ENCODE peak calls at places on chromosomes 3 and 15, in six cellular contexts. S is lower lobe of right lung, H is PC-9, P is fibroblast of lung, L is psoas muscle, V is tibial nerve. W is an unnamed sample.

GRCh38 chr15:78353093-78353492 is 12.9 kb downstream of the CRABP1 start:
- DNase-seq in L (no peak), V (no peak), S (no peak), H (no peak), P (no peak), W (no peak)

GRCh38 chr15:20659265-20659664 is 117.7 kb upstream of the GOLGA6L6 start:
- DNase-seq in L (peak), V (no peak), H (no peak), S (no peak), P (no peak), W (no peak)

GRCh38 chr3:38580450-38581382 is 68.8 kb downstream of the SCN5A start:
- DNase-seq in P (no peak), L (no peak), V (no peak), H (no peak), S (peak), W (no peak)

GRCh38 chr3:134084230-134084950 is 54.7 kb upstream of the SLCO2A1 start:
- DNase-seq in V (no peak), L (no peak), H (no peak), S (no peak), P (no peak), W (no peak)

GRCh38 chr3:63954182-63954581 is 42.0 kb upstream of the SCAANT1 start:
- DNase-seq in P (peak), V (no peak), S (no peak), H (no peak), L (no peak), W (no peak)

GRCh38 chr3:67459131-67459530 is 195.3 kb downstream of the SUCLG2 start:
- DNase-seq in H (no peak), S (no peak), V (no peak), L (no peak), P (no peak), W (no peak)

GRCh38 chr3:31973837-31974236 is 7.2 kb downstream of the OSBPL10 start:
- DNase-seq in L (no peak), S (no peak), V (no peak), P (no peak), H (no peak), W (no peak)

GRCh38 chr3:122975163-122975923 is 52.2 kb downstream of the SEMA5B start:
- DNase-seq in L (peak), P (peak), H (peak), V (no peak), S (no peak), W (no peak)

GRCh38 chr3:66822059-66823009 is 175.8 kb upstream of the KBTBD8 start:
- DNase-seq in S (peak), H (peak), L (peak), V (peak), P (peak), W (peak)

GRCh38 chr3:123773681-123774431 is 110.3 kb downstream of the MYLK start:
- DNase-seq in V (no peak), S (no peak), H (no peak), L (no peak), P (peak), W (no peak)

GRCh38 chr3:16975083-16975482 is 90.3 kb downstream of the PLCL2 start:
- DNase-seq in P (no peak), V (no peak), H (no peak), L (no peak), S (no peak), W (no peak)

GRCh38 chr3:128555098-128555825 is 62.3 kb upstream of the GATA2 start:
- DNase-seq in V (no peak), L (peak), S (peak), H (no peak), P (no peak), W (no peak)

GRCh38 chr3:147397911-147398809 is 8.2 kb downstream of the ZIC4 start:
- DNase-seq in S (no peak), V (no peak), H (no peak), L (no peak), P (no peak), W (no peak)

GRCh38 chr15:62706361-62706760 is 336.2 kb upstream of the TPM1 start:
- DNase-seq in V (no peak), S (no peak), L (no peak), H (no peak), P (no peak), W (no peak)

GRCh38 chr3:69417541-69418078 is 31.7 kb upstream of the FRMD4B start:
- DNase-seq in P (no peak), V (no peak), L (no peak), S (no peak), H (no peak), W (no peak)

GRCh38 chr3:87206070-87206469 is 21.0 kb upstream of the CHMP2B start:
- DNase-seq in L (no peak), V (no peak), H (peak), P (peak), S (no peak), W (no peak)

GRCh38 chr3:184593923-184594303 is 32.3 kb downstream of the EPHB3 start:
- DNase-seq in P (no peak), S (peak), L (no peak), H (no peak), V (no peak), W (no peak)

GRCh38 chr15:65082303-65082958 is 5.9 kb downstream of the KBTBD13 start:
- DNase-seq in H (peak), S (peak), L (no peak), P (no peak), V (no peak), W (no peak)

GRCh38 chr3:69343875-69344274 is 42.0 kb downstream of the FRMD4B start:
- DNase-seq in P (no peak), V (no peak), L (no peak), H (no peak), S (no peak), W (no peak)

GRCh38 chr3:186241910-186242821 is 119.9 kb downstream of the DGKG start:
- DNase-seq in V (peak), H (peak), S (peak), P (peak), L (peak), W (peak)

DNA sequence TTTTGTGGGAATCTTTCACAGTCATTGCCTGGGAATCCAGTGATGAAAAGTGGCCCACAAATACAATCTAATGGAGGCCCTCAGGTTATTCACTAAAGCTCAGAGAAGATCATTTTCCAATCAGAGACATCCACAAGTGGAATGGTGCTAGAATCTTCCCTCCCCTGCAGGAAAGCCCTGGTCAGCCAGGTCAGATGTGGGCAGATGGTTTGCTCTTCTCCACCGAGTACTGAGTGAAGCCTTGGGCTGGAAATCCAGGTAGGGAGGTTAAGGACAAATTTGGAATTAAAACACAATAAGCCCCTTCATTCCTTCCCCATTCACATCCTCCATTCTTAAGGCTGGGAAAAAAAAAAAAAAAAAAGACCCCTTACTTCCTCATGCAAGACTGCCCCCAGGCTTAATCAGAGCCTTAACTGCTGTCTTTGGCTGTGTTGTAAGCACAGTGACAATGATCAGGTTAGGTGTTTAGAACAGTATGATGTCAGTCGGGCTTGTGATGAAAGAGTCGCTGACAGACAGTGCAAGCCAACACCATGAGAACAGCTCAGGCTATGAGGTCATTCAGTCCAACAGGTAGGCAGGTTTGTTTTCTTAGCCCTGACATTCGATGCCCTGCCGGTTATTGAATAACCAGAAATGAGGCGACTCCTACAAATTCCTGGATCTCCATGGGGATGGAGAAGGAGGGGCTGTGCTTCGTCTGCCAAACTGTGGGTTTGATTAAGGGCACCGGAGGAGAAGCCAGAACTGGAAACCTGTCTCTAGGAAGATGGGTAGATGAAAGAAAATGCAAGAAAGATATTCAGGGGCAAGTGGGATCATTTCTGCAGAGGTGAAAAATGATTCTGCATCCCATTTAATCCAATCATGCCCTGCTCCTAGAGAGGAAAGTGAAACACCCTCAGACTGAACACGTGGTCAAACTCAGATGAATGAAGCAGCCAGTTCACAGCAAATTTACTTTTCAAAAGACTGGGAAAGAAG is 23.5 kb upstream of the HES1 start:
- DNase-seq in P (peak), V (no peak), H (peak), S (no peak), L (no peak), W (no peak)
- H3K27ac ChIP-seq in P (no peak), V (no peak), H (peak), S (no peak), L (no peak), W (no peak)

GRCh38 chr3:177123820-177124219 is 73.5 kb downstream of the TBL1XR1 start:
- DNase-seq in P (no peak), H (no peak), V (no peak), S (no peak), L (no peak), W (no peak)

GRCh38 chr3:177122183-177122856 is 75.0 kb downstream of the TBL1XR1 start:
- DNase-seq in V (no peak), P (no peak), L (no peak), H (no peak), S (no peak), W (no peak)

GRCh38 chr3:177126015-177126773 is 71.1 kb downstream of the TBL1XR1 start:
- DNase-seq in L (no peak), P (peak), V (no peak), H (no peak), S (no peak), W (no peak)

GRCh38 chr3:177124882-177125281 is 72.4 kb downstream of the TBL1XR1 start:
- DNase-seq in P (no peak), L (no peak), V (no peak), H (no peak), S (no peak), W (no peak)

GRCh38 chr3:177127008-177127407 is 70.3 kb downstream of the TBL1XR1 start:
- DNase-seq in V (no peak), H (no peak), L (no peak), S (no peak), P (no peak), W (no peak)
- H3K27ac ChIP-seq in V (no peak), H (peak), L (no peak), S (no peak), P (no peak), W (no peak)

GRCh38 chr3:175234541-175234940 is 375.4 kb downstream of the NAALADL2 start:
- DNase-seq in S (no peak), H (no peak), V (no peak), P (no peak), L (no peak), W (no peak)

GRCh38 chr3:175238848-175239247 is 379.7 kb downstream of the NAALADL2 start:
- DNase-seq in S (no peak), H (no peak), P (peak), V (no peak), L (no peak), W (no peak)

DNA sequence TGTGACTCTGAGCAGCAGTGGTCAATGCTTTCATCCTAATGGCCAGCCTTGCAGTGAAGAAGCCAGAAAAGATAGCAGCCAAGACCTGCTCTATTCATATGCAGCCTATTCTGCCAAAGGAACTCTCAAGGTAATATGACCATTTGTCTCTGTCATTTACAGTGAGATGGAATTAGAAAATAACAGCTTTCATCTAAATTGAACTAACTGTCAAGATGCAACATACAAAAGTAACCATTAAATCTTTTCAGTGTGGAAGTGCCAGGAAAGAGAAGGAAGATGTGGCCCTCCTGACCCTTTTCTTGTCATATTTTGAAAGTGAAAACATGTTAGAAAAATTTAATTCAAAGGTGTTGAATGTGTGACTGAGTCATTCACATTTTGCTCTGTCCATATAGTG is 374.9 kb downstream of the NAALADL2 start:
- DNase-seq in V (no peak), L (no peak), H (no peak), P (no peak), S (no peak), W (no peak)
- H3K27ac ChIP-seq in V (no peak), L (no peak), H (no peak), P (no peak), S (no peak), W (no peak)

GRCh38 chr15:90210593-90210992 is 9.5 kb downstream of the SEMA4B start:
- DNase-seq in V (no peak), H (no peak), P (no peak), S (no peak), L (no peak), W (no peak)
- H3K27ac ChIP-seq in V (peak), H (peak), P (no peak), S (no peak), L (no peak), W (no peak)

DNA sequence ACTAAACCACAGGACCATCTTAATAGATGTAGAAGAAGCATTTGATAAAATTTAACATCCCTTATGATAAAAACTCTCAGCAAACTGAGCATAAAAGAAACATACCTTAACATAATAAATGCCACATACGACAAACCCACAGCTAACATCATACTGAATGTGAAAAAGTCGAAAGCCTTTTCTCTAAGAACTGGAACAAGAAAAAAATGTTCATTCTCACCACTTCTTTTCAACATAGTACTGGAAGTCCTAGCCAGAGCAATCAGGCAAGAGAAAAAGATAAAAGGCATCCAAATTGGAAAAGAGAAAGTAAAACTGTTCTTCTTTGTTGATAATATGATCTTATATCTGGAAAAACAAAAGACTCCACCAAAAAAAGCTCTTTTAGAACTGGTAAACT is 134.2 kb downstream of the RPL22L1 start:
- DNase-seq in L (no peak), S (no peak), V (no peak), H (no peak), P (no peak), W (no peak)
- H3K27ac ChIP-seq in L (no peak), S (no peak), V (peak), H (no peak), P (peak), W (no peak)

GRCh38 chr15:58489693-58490404 is 58.1 kb downstream of the LIPC start:
- DNase-seq in L (no peak), S (no peak), V (no peak), P (no peak), H (no peak), W (no peak)

GRCh38 chr15:58490405-58491150 is 58.8 kb downstream of the LIPC start:
- DNase-seq in L (no peak), S (no peak), H (no peak), V (no peak), P (no peak), W (no peak)

GRCh38 chr15:58492661-58493397 is 61.0 kb downstream of the LIPC start:
- DNase-seq in V (no peak), P (no peak), H (no peak), L (no peak), S (no peak), W (no peak)

GRCh38 chr15:58491151-58491473 is 59.3 kb downstream of the LIPC start:
- DNase-seq in P (no peak), V (no peak), L (no peak), S (no peak), H (no peak), W (no peak)

GRCh38 chr15:58491499-58492202 is 59.9 kb downstream of the LIPC start:
- DNase-seq in P (no peak), S (no peak), V (no peak), L (no peak), H (no peak), W (no peak)
- H3K27ac ChIP-seq in P (no peak), S (no peak), V (no peak), L (no peak), H (no peak), W (no peak)

GRCh38 chr15:63763476-63764123 is 70.1 kb downstream of the HERC1 start:
- DNase-seq in V (no peak), P (peak), L (no peak), H (no peak), S (no peak), W (no peak)

GRCh38 chr15:63764124-63764827 is 69.5 kb downstream of the HERC1 start:
- DNase-seq in P (no peak), H (no peak), L (no peak), S (no peak), V (no peak), W (no peak)

GRCh38 chr15:63759752-63760151 is 74.0 kb downstream of the HERC1 start:
- DNase-seq in V (no peak), H (no peak), S (no peak), P (no peak), L (no peak), W (no peak)

GRCh38 chr15:63764912-63765311 is 68.8 kb downstream of the HERC1 start:
- DNase-seq in H (no peak), S (no peak), L (no peak), V (no peak), P (no peak), W (no peak)

DNA sequence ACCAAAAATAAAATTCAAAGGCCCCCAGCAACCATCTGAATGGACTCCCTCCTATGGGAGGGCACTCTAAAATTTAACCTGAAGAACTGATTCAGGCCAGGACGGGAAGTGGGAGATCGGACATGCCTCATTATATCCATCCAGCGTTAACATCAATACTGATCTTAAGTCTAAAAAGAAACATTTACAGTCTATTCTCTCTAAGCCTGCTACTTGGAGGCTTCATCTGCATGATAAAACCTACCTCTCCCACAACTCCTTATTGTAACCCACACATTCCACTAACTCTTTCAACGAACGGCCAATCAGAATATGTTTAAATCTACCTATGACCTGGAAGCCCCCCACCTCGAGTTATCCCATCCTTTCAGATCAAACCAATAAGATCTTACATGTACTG is 68.4 kb downstream of the HERC1 start:
- DNase-seq in S (no peak), L (no peak), P (no peak), V (no peak), H (no peak), W (no peak)
- H3K27ac ChIP-seq in S (no peak), L (peak), P (no peak), V (no peak), H (no peak), W (no peak)

GRCh38 chr3:136989781-136990524 is 32.2 kb downstream of the IL20RB start:
- DNase-seq in H (no peak), P (no peak), S (no peak), L (no peak), V (no peak), W (no peak)

GRCh38 chr3:136992091-136992490 is 34.3 kb downstream of the IL20RB start:
- DNase-seq in S (no peak), P (no peak), V (no peak), L (no peak), H (no peak), W (no peak)

GRCh38 chr3:136990826-136991225 is 33.0 kb downstream of the IL20RB start:
- DNase-seq in H (no peak), S (no peak), L (no peak), V (no peak), P (no peak), W (no peak)

GRCh38 chr3:136995652-136996051 is 37.9 kb downstream of the IL20RB start:
- DNase-seq in S (no peak), P (no peak), V (no peak), L (no peak), H (no peak), W (no peak)

GRCh38 chr3:136994772-136995516 is 37.2 kb downstream of the IL20RB start:
- DNase-seq in H (peak), L (peak), V (peak), P (peak), S (peak), W (no peak)
- H3K27ac ChIP-seq in H (peak), L (peak), V (peak), P (no peak), S (peak), W (no peak)

W was measured in CD4-positive, alpha-beta T cell.